ENCODE peak calls at places on chromosome 3, in ten cellular contexts. L, P, U, A, Y, C, K, N, J and W are unnamed samples. For H3K4me1, the result is how much of the 10 kb centered on the place peaks cover.

GRCh38 chr3:119649764-119650163 is 10.6 kb downstream of the POPDC2 start:
- DNase-seq in L (no peak), P (no peak), U (no peak), A (no peak), Y (no peak), C (no peak), K (no peak), N (no peak), J (no peak), W (no peak)

GRCh38 chr3:115999598-115999997 is 376.3 kb downstream of the GAP43 start:
- DNase-seq in L (no peak), P (no peak), U (no peak), A (no peak), Y (no peak), C (no peak), K (no peak), N (no peak), J (peak), W (no peak)

GRCh38 chr3:183318846-183319770 is 66.1 kb downstream of the B3GNT5 start:
- DNase-seq in L (peak), P (no peak), U (no peak), A (no peak), Y (no peak), C (no peak), K (no peak), N (no peak), J (no peak), W (no peak)

GRCh38 chr3:130393594-130393993 is 48.1 kb downstream of the COL6A5 start:
- DNase-seq in L (no peak), P (no peak), U (no peak), A (no peak), Y (no peak), C (no peak), K (no peak), N (no peak), J (peak), W (no peak)

GRCh38 chr3:30199096-30199734 is 407.2 kb upstream of the TGFBR2 start:
- DNase-seq in L (peak), P (peak), U (peak), A (peak), Y (peak), C (peak), K (peak), N (peak), J (peak), W (peak)

GRCh38 chr3:99842826-99843589 is 25.3 kb downstream of the CMSS1 start:
- DNase-seq in L (peak), P (no peak), U (no peak), A (no peak), Y (no peak), C (no peak), K (no peak), N (no peak), J (peak), W (no peak)

GRCh38 chr3:117193390-117193789 is 483.8 kb downstream of the TUSC7 start:
- DNase-seq in L (no peak), P (no peak), U (no peak), A (no peak), Y (no peak), C (no peak), K (no peak), N (no peak), J (no peak), W (no peak)

GRCh38 chr3:182925330-182925943 is 54.9 kb downstream of the DCUN1D1 start:
- DNase-seq in L (no peak), P (no peak), U (no peak), A (no peak), Y (no peak), C (no peak), K (peak), N (no peak), J (no peak), W (no peak)

GRCh38 chr3:194675680-194676079 is 3.7 kb upstream of the LSG1 start:
- DNase-seq in L (no peak), P (no peak), U (no peak), A (no peak), Y (no peak), C (no peak), K (no peak), N (no peak), J (no peak), W (no peak)

GRCh38 chr3:25910997-25911396 is 121.1 kb downstream of the OXSM start:
- DNase-seq in L (no peak), P (no peak), U (no peak), A (peak), Y (no peak), C (peak), K (no peak), N (peak), J (no peak), W (no peak)

GRCh38 chr3:50620420-50620819 is 3.5 kb downstream of the MAPKAPK3 start:
- DNase-seq in L (no peak), P (no peak), U (no peak), A (no peak), Y (no peak), C (peak), K (no peak), N (no peak), J (no peak), W (no peak)
- H3K4me1 ChIP-seq in L (under half), P (under half), U (under half), A (under half), Y (half or more), C (half or more), K (half or more), N (under half), J (under half), W (half or more)

GRCh38 chr3:45140392-45140791 is 5.8 kb downstream of the CDCP1 start:
- DNase-seq in L (peak), P (no peak), U (no peak), A (peak), Y (no peak), C (no peak), K (no peak), N (no peak), J (no peak), W (no peak)

GRCh38 chr3:45148921-45149320 is 2.7 kb upstream of the CDCP1 start:
- DNase-seq in L (no peak), P (no peak), U (no peak), A (no peak), Y (no peak), C (no peak), K (no peak), N (no peak), J (no peak), W (no peak)

GRCh38 chr3:45143673-45144670 is 2.2 kb downstream of the CDCP1 start:
- DNase-seq in L (peak), P (no peak), U (peak), A (no peak), Y (no peak), C (no peak), K (no peak), N (no peak), J (no peak), W (no peak)

GRCh38 chr3:45145681-45146614 is at the start of gene CDCP1:
- DNase-seq in L (peak), P (no peak), U (peak), A (peak), Y (no peak), C (no peak), K (no peak), N (peak), J (no peak), W (no peak)

DNA sequence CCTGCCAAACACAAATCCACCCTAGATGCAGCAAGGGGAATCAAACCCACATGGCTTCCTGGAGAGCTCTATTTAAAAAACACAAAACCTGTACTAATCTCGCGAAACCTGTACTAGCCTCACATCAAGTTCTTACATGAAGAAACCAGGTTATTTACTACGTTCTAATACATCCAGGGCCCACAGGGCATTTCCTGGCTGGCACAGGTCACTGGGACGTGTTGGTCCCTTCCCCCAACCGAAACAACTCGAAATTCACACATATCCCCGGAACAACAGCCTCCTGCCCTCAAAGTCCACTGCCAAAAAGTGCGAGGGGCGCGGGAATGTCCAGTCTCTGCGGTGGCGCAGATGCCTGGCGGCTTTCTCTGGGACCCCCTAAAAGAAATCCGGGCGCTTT is 955 bp downstream of the CDCP1 start:
- DNase-seq in L (peak), P (peak), U (peak), A (no peak), Y (no peak), C (no peak), K (no peak), N (no peak), J (no peak), W (no peak)
- H3K4me3 ChIP-seq in L (peak), P (peak), U (peak), A (peak), Y (no peak), C (no peak), K (no peak), N (peak), J (peak), W (peak)

GRCh38 chr3:47010050-47010712 is 30.7 kb downstream of the NBEAL2 start:
- DNase-seq in L (no peak), P (no peak), U (peak), A (peak), Y (no peak), C (no peak), K (no peak), N (peak), J (no peak), W (no peak)
- H3K27ac ChIP-seq in L (no peak), P (peak), U (peak), A (peak), Y (peak), C (peak), K (peak), N (peak), J (peak), W (peak)

DNA sequence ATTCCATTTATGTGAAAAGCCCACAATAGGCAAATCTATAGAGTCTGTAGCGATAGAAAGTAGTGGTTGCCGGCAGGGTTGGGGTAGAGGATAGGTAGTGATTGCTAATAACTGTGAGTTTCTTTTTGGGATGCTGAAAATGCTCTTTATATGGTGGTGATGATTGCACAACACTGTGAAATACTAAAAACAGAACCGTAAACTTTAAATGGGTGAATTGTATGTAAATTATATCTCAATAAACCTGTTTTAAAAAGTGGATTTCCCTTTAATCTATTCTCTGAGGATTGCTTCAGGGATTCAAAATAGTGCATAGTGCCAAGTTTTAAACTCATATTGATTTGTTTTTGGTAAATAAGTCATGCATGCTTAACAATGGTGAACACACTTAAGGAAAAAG is 140.2 kb downstream of the LPP start:
- DNase-seq in L (no peak), P (no peak), U (no peak), A (no peak), Y (no peak), C (no peak), K (no peak), N (no peak), J (no peak), W (no peak)
- H3K4me1 ChIP-seq in L (under half), P (under half), U (under half), A (half or more), Y (under half), C (under half), K (half or more), N (under half), J (under half), W (under half)

GRCh38 chr3:14602006-14602803 is 49.4 kb upstream of the CCDC174 start:
- DNase-seq in L (no peak), P (no peak), U (no peak), A (no peak), Y (no peak), C (no peak), K (no peak), N (no peak), J (no peak), W (no peak)
- H3K4me3 ChIP-seq in L (no peak), P (peak), U (peak), A (no peak), Y (no peak), C (no peak), K (no peak), N (no peak), J (peak), W (no peak)